ENCODE peak calls at places on chromosomes 13 and 19, in five cellular contexts. C, F, Y, E and X are unnamed samples.

GRCh38 chr19:54287456-54287855 is 6.5 kb upstream of the LILRB2 start:
- DNase-seq in C (no peak), F (no peak), Y (no peak), E (no peak), X (no peak)

GRCh38 chr19:6536138-6536671 is 5.4 kb downstream of the TNFSF9 start:
- DNase-seq in C (peak; percentile 75), F (no peak), Y (peak; percentile 60), E (no peak), X (no peak)

GRCh38 chr19:35134601-35135091 is at the start of gene LGI4:
- DNase-seq in C (no peak), F (no peak), Y (no peak), E (no peak), X (no peak)

GRCh38 chr19:18456279-18456678 is 18.3 kb upstream of the ISYNA1 start:
- DNase-seq in C (no peak), F (no peak), Y (no peak), E (no peak), X (no peak)

GRCh38 chr13:45341799-45342584 is 1.0 kb upstream of the TPT1 start:
- DNase-seq in C (no peak), F (no peak), Y (peak; percentile 57), E (peak; percentile 91), X (no peak)

GRCh38 chr13:99421758-99422555 is 79.3 kb upstream of the TM9SF2 start:
- DNase-seq in C (no peak), F (no peak), Y (peak; percentile 14), E (no peak), X (no peak)

GRCh38 chr13:41609828-41610227 is 152.5 kb downstream of the RGCC start:
- DNase-seq in C (no peak), F (no peak), Y (no peak), E (no peak), X (no peak)

GRCh38 chr13:96991072-96991471 is 3.2 kb downstream of the OXGR1 start:
- DNase-seq in C (no peak), F (no peak), Y (no peak), E (no peak), X (no peak)

GRCh38 chr19:35027009-35027408 is 3.3 kb upstream of the SCN1B start:
- DNase-seq in C (no peak), F (no peak), Y (no peak), E (no peak), X (no peak)

GRCh38 chr13:111518161-111518791 is 197.8 kb downstream of the TEX29 start:
- DNase-seq in C (no peak), F (no peak), Y (no peak), E (no peak), X (peak; percentile 50)